ENCODE peak calls at places on chromosomes 6 and 20, in nine cellular contexts. I, M, W, L, R, T, X, J and A are unnamed samples.
A peak's percentile ranks its signal among the peaks of the same experiment; 100 is the strongest.

GRCh38 chr20:3857405-3857804 is 10.8 kb downstream of the MAVS start:
- DNase-seq in M (no peak), I (no peak), L (no peak), W (no peak), T (no peak), J (no peak), X (no peak), R (no peak), A (no peak)

GRCh38 chr6:169795196-169795595 is 43.8 kb downstream of the ERMARD start:
- DNase-seq in J (no peak), L (no peak), T (no peak), X (no peak), I (no peak), M (no peak), W (no peak), R (no peak), A (no peak)

GRCh38 chr6:37174196-37174514 is 4.2 kb downstream of the PIM1 start:
- DNase-seq in I (no peak), T (no peak), L (no peak), R (no peak), M (no peak), W (no peak), J (no peak), X (no peak), A (no peak)

GRCh38 chr6:37473364-37474095 is 26.2 kb downstream of the CCDC167 start:
- DNase-seq in W (no peak), R (no peak), T (no peak), X (no peak), M (peak; percentile 61), L (no peak), J (peak; percentile 81), I (no peak), A (no peak)

GRCh38 chr6:135517527-135517926 is 20.0 kb upstream of the AHI1 start:
- DNase-seq in X (no peak), I (no peak), W (no peak), J (no peak), L (no peak), M (no peak), R (no peak), T (no peak), A (no peak)

GRCh38 chr6:73180718-73181619 is 44.3 kb downstream of the KHDC1L start:
- DNase-seq in I (peak; percentile 46), W (peak; percentile 39), L (peak; percentile 46), R (peak; percentile 60), T (no peak), X (no peak), J (no peak), M (peak; percentile 84), A (no peak)

GRCh38 chr6:107670792-107671199 is 153.3 kb downstream of the SCML4 start:
- DNase-seq in T (no peak), M (peak; percentile 24), R (peak; percentile 30), W (no peak), I (no peak), X (no peak), J (peak; percentile 64), L (no peak), A (no peak)

GRCh38 chr6:137277971-137278602 is 58.9 kb upstream of the IFNGR1 start:
- DNase-seq in L (peak; percentile 81), W (peak; percentile 32), T (no peak), R (peak; percentile 45), I (no peak), X (no peak), J (no peak), M (no peak), A (no peak)

GRCh38 chr20:58852559-58853271 is at the start of gene GNAS:
- DNase-seq in X (peak; percentile 80), L (no peak), I (no peak), R (peak; percentile 84), W (no peak), J (peak; percentile 58), M (peak; percentile 58), T (no peak), A (no peak)

GRCh38 chr6:106547961-106548453 is 81.3 kb downstream of the RTN4IP1 start:
- DNase-seq in R (peak; percentile 61), J (no peak), T (no peak), M (no peak), L (peak; percentile 47), X (no peak), W (no peak), I (no peak), A (no peak)

GRCh38 chr6:106547053-106547414 is 82.3 kb downstream of the RTN4IP1 start:
- DNase-seq in R (no peak), L (peak; percentile 18), W (peak; percentile 49), X (no peak), T (no peak), M (no peak), I (no peak), J (no peak), A (no peak)

GRCh38 chr6:106549521-106549920 is 79.8 kb downstream of the RTN4IP1 start:
- DNase-seq in L (no peak), X (no peak), W (no peak), I (no peak), R (no peak), J (no peak), T (no peak), M (no peak), A (no peak)

GRCh38 chr6:106547556-106547955 is 81.7 kb downstream of the RTN4IP1 start:
- DNase-seq in I (no peak), X (no peak), W (no peak), M (no peak), T (no peak), R (no peak), L (no peak), J (no peak), A (no peak)

DNA sequence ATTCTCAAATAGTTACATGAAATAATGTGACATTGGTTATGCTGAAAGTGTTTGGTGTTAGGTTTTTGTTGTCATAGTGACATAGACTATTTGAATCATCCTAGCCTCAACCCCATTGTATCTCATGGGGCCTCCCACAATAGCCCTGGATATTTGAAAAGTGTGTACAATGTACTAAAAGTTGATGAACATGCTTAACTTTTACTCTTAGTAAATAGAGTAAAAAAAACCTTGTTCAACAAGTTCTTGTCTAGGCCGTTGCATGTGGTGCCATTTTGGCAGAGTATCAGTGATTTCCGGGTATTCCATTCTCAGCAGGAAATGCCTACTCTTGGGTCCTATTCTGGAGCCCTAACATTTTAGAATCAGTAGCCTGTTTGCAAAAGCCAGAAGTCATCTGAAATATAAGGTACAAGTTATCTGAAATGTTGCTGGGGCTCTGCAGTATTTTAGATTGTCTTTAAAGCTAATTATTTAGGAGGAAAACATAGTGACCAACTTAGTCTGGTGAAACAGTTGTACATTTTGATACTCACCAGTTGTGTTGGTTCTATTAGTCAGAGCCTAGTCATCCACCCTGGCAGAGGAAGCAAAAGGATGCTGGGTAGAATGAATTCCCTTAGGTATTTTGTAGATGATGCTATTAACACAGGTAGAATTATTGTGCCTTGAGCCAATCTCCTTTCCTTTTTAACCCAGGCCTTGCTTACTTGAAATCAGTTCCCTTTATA is 82.8 kb downstream of the RTN4IP1 start:
- DNase-seq in M (no peak), I (no peak), J (no peak), R (peak; percentile 16), W (peak; percentile 76), T (no peak), X (no peak), L (peak; percentile 42), A (no peak)
- H3K4me1 ChIP-seq in M (no peaks in the 10 kb centered on the region), I (peaks cover 6% of the 10 kb centered on the region), J (peaks cover 20% of the 10 kb centered on the region), R (peaks cover 11% of the 10 kb centered on the region), W (peaks cover 26% of the 10 kb centered on the region), T (peaks cover 6% of the 10 kb centered on the region), X (no peaks in the 10 kb centered on the region), L (peaks cover 26% of the 10 kb centered on the region), A (peaks cover 1% of the 10 kb centered on the region)

DNA sequence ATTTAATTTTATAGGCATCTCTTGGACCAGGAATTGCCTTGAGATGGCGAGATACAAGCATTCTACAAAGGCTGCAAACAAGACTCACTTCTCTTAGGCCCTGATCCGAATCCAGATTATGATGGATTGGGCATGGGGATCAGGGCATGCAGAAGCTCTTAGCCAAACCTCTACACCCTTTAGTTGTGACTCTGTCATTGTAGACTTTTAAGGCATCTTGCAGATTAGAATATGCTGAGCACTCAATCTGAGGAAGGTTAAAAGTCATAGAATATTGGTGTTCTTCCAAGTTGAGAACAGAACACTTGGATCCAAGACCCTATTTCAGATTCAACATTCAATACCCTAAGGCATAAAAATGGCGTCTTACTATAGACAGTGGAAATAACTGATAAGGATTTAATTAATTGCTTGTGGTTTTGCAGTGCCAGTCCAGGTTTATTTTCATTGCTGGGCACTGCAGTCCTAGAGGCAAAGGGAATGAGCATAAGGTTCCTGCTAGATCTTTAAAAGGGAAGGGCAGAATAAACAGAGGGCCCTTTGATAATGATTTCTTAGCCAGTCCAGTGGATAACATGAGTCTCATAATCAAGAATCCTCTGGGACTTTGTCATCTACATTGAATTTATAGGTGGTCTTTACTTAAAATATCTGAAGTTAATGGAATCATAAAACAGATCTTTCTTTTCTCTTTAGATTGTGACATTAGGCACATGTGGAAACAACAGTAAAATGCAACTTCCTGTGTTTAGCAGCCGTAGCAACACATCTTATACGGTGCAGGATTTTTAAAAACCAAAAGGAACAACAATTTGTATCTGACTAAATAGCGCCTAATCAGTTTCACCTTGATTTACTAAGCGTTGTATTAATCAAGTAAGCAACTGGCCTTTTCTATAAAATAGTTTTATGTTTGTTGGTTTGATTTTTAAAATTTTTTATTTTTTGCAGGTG is 17.6 kb downstream of the PHACTR2 start:
- DNase-seq in R (no peak), L (no peak), I (no peak), T (no peak), M (no peak), W (no peak), J (no peak), X (no peak), A (no peak)
- H3K4me1 ChIP-seq in R (peaks cover 53% of the 10 kb centered on the region), L (peaks cover 35% of the 10 kb centered on the region), I (no peaks in the 10 kb centered on the region), T (peaks cover 27% of the 10 kb centered on the region), M (peaks cover 53% of the 10 kb centered on the region), W (no peaks in the 10 kb centered on the region), J (peaks cover 96% of the 10 kb centered on the region), X (peaks cover 28% of the 10 kb centered on the region), A (peaks cover 1% of the 10 kb centered on the region)

GRCh38 chr6:119318730-119319129 is 30.8 kb downstream of the MAN1A1 start:
- DNase-seq in M (no peak), R (no peak), J (no peak), W (no peak), T (no peak), X (no peak), L (no peak), I (no peak), A (no peak)
- H3K4me1 ChIP-seq in M (peaks cover 6% of the 10 kb centered on the region), R (peaks cover 7% of the 10 kb centered on the region), J (peaks cover 39% of the 10 kb centered on the region), W (peaks cover 47% of the 10 kb centered on the region), T (peaks cover 4% of the 10 kb centered on the region), X (peaks cover 11% of the 10 kb centered on the region), L (no peaks in the 10 kb centered on the region), I (peaks cover 26% of the 10 kb centered on the region), A (no peaks in the 10 kb centered on the region)

GRCh38 chr20:35106827-35107380 is 14.3 kb upstream of the TRPC4AP start:
- DNase-seq in T (no peak), M (no peak), X (no peak), I (no peak), W (no peak), L (no peak), J (no peak), R (no peak), A (no peak)

GRCh38 chr20:35108921-35109320 is 16.3 kb upstream of the TRPC4AP start:
- DNase-seq in M (no peak), X (no peak), J (no peak), T (no peak), I (no peak), R (no peak), W (no peak), L (no peak), A (no peak)

GRCh38 chr20:35116258-35116657 is 23.7 kb upstream of the TRPC4AP start:
- DNase-seq in X (no peak), T (no peak), I (no peak), L (no peak), R (no peak), W (no peak), J (no peak), M (no peak), A (no peak)

GRCh38 chr20:35115606-35116005 is 23.0 kb upstream of the TRPC4AP start:
- DNase-seq in J (no peak), T (no peak), W (no peak), I (no peak), L (no peak), R (no peak), M (no peak), X (no peak), A (no peak)

GRCh38 chr20:35111141-35111888 is 18.7 kb upstream of the TRPC4AP start:
- DNase-seq in L (peak; percentile 24), T (no peak), M (no peak), W (no peak), R (no peak), X (no peak), J (no peak), I (no peak), A (no peak)
- H3K4me1 ChIP-seq in L (peaks cover 12% of the 10 kb centered on the region), T (no peaks in the 10 kb centered on the region), M (no peaks in the 10 kb centered on the region), W (no peaks in the 10 kb centered on the region), R (no peaks in the 10 kb centered on the region), X (no peaks in the 10 kb centered on the region), J (peaks cover 17% of the 10 kb centered on the region), I (no peaks in the 10 kb centered on the region), A (no peaks in the 10 kb centered on the region)